ENCODE peak calls at places on chromosomes 5 and 9, in seven cellular contexts. F is psoas muscle; E is MV-4-11; U is kidney tubule cell; X is GM20000; Y is fibroblast of lung; B is activated T-helper 1 cell treated with anti-CD3 and anti-CD28 coated beads, Interleukin-12 subunit alpha, Interleukin-12 subunit beta, Interleukin-2, Interleukin-4 antibody, amounts not matched to agents 30 ng/mL and 10 ng/mL and 1 ng/mL, durations not matched to agents 14 hours and 24 hours and 36 hours. Z is an unnamed sample.

GRCh38 chr5:112417931-112418358 is 1.1 kb downstream of the EPB41L4A start:
- DNase-seq in U (peak; percentile 67), X (peak; percentile 60), B (peak; percentile 44), E (no peak), Y (peak; percentile 23), F (peak; percentile 54), Z (peak; percentile 75)

GRCh38 chr5:100634937-100635336 is 99.8 kb downstream of the FAM174A start:
- DNase-seq in U (no peak), E (no peak), F (no peak), B (no peak), X (no peak), Y (peak; percentile 13), Z (no peak)

GRCh38 chr5:5304361-5305035 is 118.0 kb upstream of the ICE1 start:
- DNase-seq in E (no peak), F (no peak), Y (no peak), U (no peak), B (no peak), X (no peak), Z (no peak)

GRCh38 chr9:38331141-38331540 is 61.4 kb upstream of the ALDH1B1 start:
- DNase-seq in B (no peak), F (no peak), Y (no peak), U (no peak), X (no peak), E (no peak), Z (no peak)

GRCh38 chr9:69885931-69886330 is 65.3 kb downstream of the CFAP95 start:
- DNase-seq in Y (no peak), U (peak; percentile 65), E (no peak), X (no peak), B (no peak), F (no peak), Z (no peak)

GRCh38 chr9:116234091-116234490 is 80.5 kb downstream of the PAPPA start:
- DNase-seq in U (peak; percentile 99), F (no peak), E (no peak), Y (peak; percentile 98), X (no peak), B (no peak), Z (no peak)

GRCh38 chr5:154937186-154937717 is 759 bp downstream of the GEMIN5 start:
- DNase-seq in E (no peak), Y (peak; percentile 12), F (no peak), U (peak; percentile 7), B (no peak), X (no peak), Z (no peak)

GRCh38 chr9:95030344-95030743 is 287.2 kb downstream of the FANCC start:
- DNase-seq in F (no peak), X (no peak), U (no peak), Y (no peak), B (no peak), E (no peak), Z (no peak)

GRCh38 chr5:37662362-37662761 is 177.5 kb downstream of the GDNF start:
- DNase-seq in Y (no peak), B (no peak), E (no peak), F (no peak), X (no peak), U (peak; percentile 15), Z (no peak)

GRCh38 chr5:89437450-89438435 is 554.8 kb upstream of the MEF2C start:
- DNase-seq in U (peak; percentile 85), F (no peak), E (no peak), Y (peak; percentile 80), B (no peak), X (no peak), Z (no peak)

GRCh38 chr5:109533847-109534272 is 124.1 kb upstream of the PJA2 start:
- DNase-seq in E (no peak), F (no peak), B (no peak), X (no peak), U (no peak), Y (peak; percentile 65), Z (no peak)

GRCh38 chr5:124745367-124746251 is 830 bp downstream of the ZNF608 start:
- DNase-seq in U (peak; percentile 68), Y (peak; percentile 72), X (no peak), F (no peak), B (no peak), E (peak; percentile 34), Z (no peak)

GRCh38 chr5:87113848-87114247 is 153.8 kb upstream of the RASA1 start:
- DNase-seq in F (no peak), X (no peak), Y (peak; percentile 97), E (no peak), B (no peak), U (peak; percentile 97), Z (no peak)

GRCh38 chr5:133344266-133344665 is 268.1 kb downstream of the FSTL4 start:
- DNase-seq in E (no peak), U (no peak), Y (no peak), B (no peak), F (no peak), X (no peak), Z (no peak)

GRCh38 chr5:57346336-57346735 is 136.3 kb downstream of the ACTBL2 start:
- DNase-seq in E (no peak), F (no peak), X (no peak), B (no peak), U (no peak), Y (no peak), Z (no peak)

GRCh38 chr5:139415221-139415861 is 11.5 kb upstream of the SPATA24 start:
- DNase-seq in F (peak; percentile 63), E (no peak), B (no peak), Y (no peak), U (no peak), X (no peak), Z (peak; percentile 80)

GRCh38 chr5:83488271-83488670 is 16.7 kb downstream of the VCAN start:
- DNase-seq in U (peak; percentile 35), B (no peak), X (no peak), F (no peak), Y (peak; percentile 51), E (no peak), Z (no peak)

GRCh38 chr9:126440938-126441337 is 114.3 kb downstream of the MVB12B start:
- DNase-seq in B (no peak), Y (peak; percentile 83), F (no peak), E (no peak), U (no peak), X (no peak), Z (no peak)

GRCh38 chr9:3662671-3663070 is 136.9 kb upstream of the RFX3 start:
- DNase-seq in X (no peak), E (no peak), Y (peak; percentile 53), U (peak; percentile 5), F (no peak), B (no peak), Z (no peak)

GRCh38 chr9:25472085-25472607 is 206.1 kb downstream of the TUSC1 start:
- DNase-seq in X (no peak), U (no peak), F (no peak), B (no peak), E (no peak), Y (no peak), Z (no peak)

GRCh38 chr5:38650540-38651275 is 94.3 kb upstream of the LIFR start:
- DNase-seq in U (peak; percentile 61), B (no peak), X (no peak), E (peak; percentile 83), F (no peak), Y (peak; percentile 54), Z (no peak)

Z was measured in Right ventricle myocardium inferior.